ENCODE peak calls at places on chromosomes 5 and 9, in eight cellular contexts. Z is lung, O is psoas muscle, B is GM12865, M is astrocyte of the cerebellum, L is fibroblast of lung, I is PC-3, T is spleen. P is an unnamed sample.

GRCh38 chr9:88503101-88503844 is 31.7 kb upstream of the NXNL2 start:
- DNase-seq in O (no peak), B (no peak), I (no peak), Z (no peak), L (no peak), M (no peak), T (peak; percentile 56), P (no peak)

GRCh38 chr9:78131969-78132687 is 100.5 kb upstream of the GNAQ start:
- DNase-seq in T (no peak), B (no peak), O (no peak), Z (no peak), I (peak; percentile 2), M (no peak), L (peak; percentile 57), P (peak; percentile 52)

GRCh38 chr5:27315541-27316282 is 277.3 kb upstream of the CDH9 start:
- DNase-seq in M (peak; percentile 66), L (peak; percentile 82), Z (no peak), T (no peak), O (no peak), B (no peak), I (peak; percentile 63), P (peak; percentile 77)

GRCh38 chr5:371811-372555 is 50.5 kb downstream of the AHRR start:
- DNase-seq in M (no peak), O (no peak), Z (no peak), I (no peak), B (peak; percentile 71), T (peak; percentile 54), L (no peak), P (no peak)

GRCh38 chr5:36655171-36655570 is 48.8 kb downstream of the SLC1A3 start:
- DNase-seq in L (no peak), T (no peak), I (no peak), B (peak; percentile 11), O (peak; percentile 23), Z (peak; percentile 30), M (no peak), P (no peak)

GRCh38 chr5:95725937-95726810 is 5.0 kb upstream of the RHOBTB3 start:
- DNase-seq in M (peak; percentile 62), I (no peak), Z (no peak), L (peak; percentile 70), T (no peak), O (no peak), B (peak; percentile 70), P (no peak)

GRCh38 chr5:36177715-36178556 is 26.0 kb downstream of the SKP2 start:
- DNase-seq in I (peak; percentile 58), L (peak; percentile 50), B (peak; percentile 44), Z (no peak), M (peak; percentile 36), O (no peak), T (no peak), P (peak; percentile 51)

GRCh38 chr5:96517294-96517693 is 84.2 kb upstream of the PCSK1 start:
- DNase-seq in I (no peak), Z (no peak), L (peak; percentile 53), O (no peak), M (no peak), B (no peak), T (no peak), P (no peak)

GRCh38 chr5:6715758-6716633 is 2.8 kb downstream of the TENT4A start:
- DNase-seq in B (no peak), I (no peak), O (no peak), M (no peak), Z (peak; percentile 24), L (no peak), T (no peak), P (peak; percentile 17)

GRCh38 chr9:37899041-37899440 is 4.9 kb downstream of the SLC25A51 start:
- DNase-seq in I (no peak), L (peak; percentile 33), O (no peak), T (no peak), B (no peak), Z (no peak), M (no peak), P (no peak)

GRCh38 chr5:178388381-178389030 is 155.9 kb upstream of the PHYKPL start:
- DNase-seq in I (no peak), O (peak; percentile 38), M (no peak), T (peak; percentile 51), B (no peak), L (peak; percentile 1), Z (peak; percentile 44), P (peak; percentile 2)

GRCh38 chr9:111959468-111959941 is 62.9 kb downstream of the UGCG start:
- DNase-seq in M (no peak), L (peak; percentile 92), Z (no peak), B (no peak), O (peak; percentile 73), T (no peak), I (peak; percentile 84), P (peak; percentile 100)

GRCh38 chr5:84080908-84081307 is 303.8 kb downstream of the EDIL3 start:
- DNase-seq in I (no peak), Z (no peak), M (no peak), T (no peak), B (no peak), L (no peak), O (no peak), P (no peak)

GRCh38 chr5:1006656-1007071 is 1.9 kb upstream of the NKD2 start:
- DNase-seq in M (no peak), T (peak; percentile 46), Z (peak; percentile 26), B (no peak), L (no peak), I (no peak), O (no peak), P (no peak)

GRCh38 chr9:88464851-88465250 is 70.1 kb upstream of the NXNL2 start:
- DNase-seq in L (no peak), I (peak; percentile 54), O (no peak), T (no peak), Z (no peak), B (no peak), M (no peak), P (peak; percentile 88)

GRCh38 chr5:155263381-155263780 is 249.8 kb downstream of the KIF4B start:
- DNase-seq in I (no peak), M (no peak), L (no peak), O (no peak), Z (no peak), T (no peak), B (no peak), P (peak; percentile 1)

GRCh38 chr5:179123491-179124328 is 63.5 kb downstream of the ZNF354C start:
- DNase-seq in L (no peak), I (no peak), Z (no peak), M (no peak), B (no peak), O (no peak), T (no peak), P (no peak)

GRCh38 chr5:125043781-125044391 is 297.4 kb upstream of the ZNF608 start:
- DNase-seq in T (no peak), I (peak; percentile 92), O (peak; percentile 34), B (no peak), Z (peak; percentile 33), M (peak; percentile 82), L (peak; percentile 95), P (peak; percentile 72)

GRCh38 chr5:179033004-179033580 is 9.5 kb downstream of the ZNF879 start:
- DNase-seq in M (no peak), L (peak; percentile 1), T (no peak), I (no peak), Z (no peak), O (no peak), B (no peak), P (no peak)

GRCh38 chr5:19538607-19539006 is 449.4 kb downstream of the CDH18 start:
- DNase-seq in L (no peak), B (no peak), O (no peak), M (no peak), I (no peak), Z (no peak), T (no peak), P (no peak)

GRCh38 chr9:13113751-13114150 is 165.7 kb downstream of the MPDZ start:
- DNase-seq in B (no peak), L (peak; percentile 22), M (no peak), I (peak; percentile 14), O (no peak), T (no peak), Z (no peak), P (peak; percentile 52)

GRCh38 chr9:36063804-36064447 is 27.2 kb downstream of the RECK start:
- DNase-seq in B (no peak), M (no peak), Z (no peak), I (no peak), O (no peak), L (peak; percentile 68), T (no peak), P (peak; percentile 30)
- H3K4me3 ChIP-seq in B (no peak overlapping the region), M (no peak overlapping the region), Z (no peak overlapping the region), I (no peak overlapping the region), O (no peak overlapping the region), L (no peak overlapping the region), T (no peak overlapping the region), P (no peak overlapping the region)

DNA sequence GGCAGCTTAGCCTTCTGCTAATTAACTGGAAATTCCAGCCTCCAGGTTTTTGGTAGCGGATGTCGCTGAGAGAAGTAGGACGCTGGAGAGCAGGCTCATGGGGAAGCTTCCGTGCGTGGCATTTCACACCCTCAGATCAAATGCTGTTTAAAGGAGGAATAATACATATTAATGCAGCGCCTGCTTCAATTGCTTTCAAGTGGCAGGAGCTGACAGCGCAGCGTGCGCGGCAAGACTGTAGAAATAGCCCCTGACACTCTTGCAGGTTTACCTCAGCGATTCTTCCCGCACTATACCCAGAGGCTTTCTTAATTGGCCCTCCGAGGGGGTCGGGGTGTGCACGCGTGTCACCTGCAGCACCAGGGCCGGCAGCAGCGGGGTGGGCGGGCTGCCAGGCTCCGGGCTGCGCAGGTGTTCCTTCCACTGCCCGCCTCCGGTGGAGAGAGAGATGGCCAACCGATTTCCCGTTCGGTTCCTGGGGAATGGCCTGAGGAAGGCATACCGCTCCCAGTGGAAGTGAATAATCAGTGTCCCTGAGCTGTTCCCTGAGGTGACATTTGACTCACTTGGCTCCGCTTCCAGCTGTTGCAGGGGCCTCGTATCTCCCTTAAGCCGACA is 427.9 kb downstream of the KCTD16 start:
- DNase-seq in M (no peak), I (no peak), Z (no peak), O (no peak), L (no peak), T (peak; percentile 66), B (no peak), P (no peak)
- H3K4me3 ChIP-seq in M (peak overlapping the region; percentile 24), I (no peak overlapping the region), Z (no peak overlapping the region), O (peak overlapping the region; percentile 26), L (peak overlapping the region; percentile 47), T (no peak overlapping the region), B (no peak overlapping the region), P (peak overlapping the region; percentile 4)

GRCh38 chr9:136776947-136777346 is 12.6 kb upstream of the LCN15 start:
- DNase-seq in L (no peak), O (no peak), Z (no peak), M (no peak), B (no peak), I (no peak), T (no peak), P (no peak)
- H3K4me3 ChIP-seq in L (no peak overlapping the region), O (no peak overlapping the region), Z (no peak overlapping the region), M (no peak overlapping the region), B (no peak overlapping the region), I (no peak overlapping the region), T (no peak overlapping the region), P (no peak overlapping the region)

GRCh38 chr9:110526426-110526825 is 53.1 kb downstream of the SVEP1 start:
- DNase-seq in B (no peak), L (peak; percentile 75), I (peak; percentile 39), O (no peak), Z (no peak), T (no peak), M (peak; percentile 84), P (peak; percentile 84)

GRCh38 chr9:110531776-110532175 is 47.8 kb downstream of the SVEP1 start:
- DNase-seq in Z (no peak), B (no peak), O (no peak), I (no peak), M (no peak), T (no peak), L (peak; percentile 74), P (no peak)

GRCh38 chr9:110532908-110533665 is 46.5 kb downstream of the SVEP1 start:
- DNase-seq in M (no peak), Z (no peak), I (no peak), B (no peak), L (no peak), O (no peak), T (no peak), P (peak; percentile 28)

GRCh38 chr9:110528645-110529044 is 50.9 kb downstream of the SVEP1 start:
- DNase-seq in I (no peak), L (no peak), T (no peak), M (no peak), O (no peak), Z (no peak), B (no peak), P (no peak)
- H3K4me3 ChIP-seq in I (no peak overlapping the region), L (no peak overlapping the region), T (no peak overlapping the region), M (no peak overlapping the region), O (no peak overlapping the region), Z (no peak overlapping the region), B (no peak overlapping the region), P (no peak overlapping the region)